ENCODE peak calls at places on chromosomes 3 and 15, in five cellular contexts. Y is K562, V is A549, Q is HepG2, Z is GM12878. H is an unnamed sample.

GRCh38 chr3:140470962-140471361 is 206.9 kb upstream of the TRIM42 start:
- DNase-seq in Y (no peak), V (no peak), Q (no peak), Z (no peak), H (no peak)

GRCh38 chr3:67937498-67938118 is 283.2 kb upstream of the SUCLG2 start:
- DNase-seq in Y (no peak), V (no peak), Q (no peak), Z (no peak), H (no peak)

GRCh38 chr3:69493157-69493556 is 107.3 kb upstream of the FRMD4B start:
- DNase-seq in Y (no peak), V (no peak), Q (no peak), Z (no peak), H (no peak)

GRCh38 chr3:72307438-72308105 is 522.6 kb upstream of the PROK2 start:
- DNase-seq in Y (no peak), V (no peak), Q (no peak), Z (no peak), H (no peak)

GRCh38 chr3:195770081-195770840 is 41.5 kb downstream of the MUC4 start:
- DNase-seq in Y (no peak), V (no peak), Q (no peak), Z (no peak), H (no peak)

GRCh38 chr15:38252481-38253311 is at the start of gene SPRED1:
- DNase-seq in Y (peak), V (no peak), Q (peak), Z (no peak), H (peak)

GRCh38 chr3:67593761-67594234 is 60.6 kb downstream of the SUCLG2 start:
- DNase-seq in Y (peak), V (peak), Q (peak), Z (no peak), H (peak)

GRCh38 chr3:150081084-150081483 is 110.4 kb upstream of the PFN2 start:
- DNase-seq in Y (no peak), V (no peak), Q (no peak), Z (no peak), H (no peak)

GRCh38 chr15:57772223-57772957 is 65.9 kb downstream of the POLR2M start:
- DNase-seq in Y (no peak), V (no peak), Q (no peak), Z (no peak), H (no peak)

GRCh38 chr3:3170998-3171397 is 8.5 kb downstream of the CRBN start:
- DNase-seq in Y (peak), V (peak), Q (no peak), Z (no peak), H (no peak)

GRCh38 chr3:18593231-18593630 is 168.1 kb upstream of the SATB1 start:
- DNase-seq in Y (no peak), V (no peak), Q (no peak), Z (no peak), H (no peak)

GRCh38 chr3:126422571-126423091 is 27.9 kb downstream of the CFAP100 start:
- DNase-seq in Y (no peak), V (no peak), Q (no peak), Z (no peak), H (no peak)

GRCh38 chr3:171245796-171246453 is 214.3 kb downstream of the TNIK start:
- DNase-seq in Y (no peak), V (no peak), Q (no peak), Z (no peak), H (no peak)

GRCh38 chr3:24306518-24306917 is 188.1 kb downstream of the THRB start:
- DNase-seq in Y (no peak), V (no peak), Q (no peak), Z (no peak), H (no peak)

GRCh38 chr3:177464392-177465225 is 267.3 kb upstream of the TBL1XR1 start:
- DNase-seq in Y (no peak), V (no peak), Q (no peak), Z (no peak), H (no peak)

GRCh38 chr15:65212097-65212496 is 824 bp upstream of the CILP start:
- DNase-seq in Y (peak), V (peak), Q (peak), Z (no peak), H (peak)

GRCh38 chr3:134608023-134608758 is 42.6 kb downstream of the KY start:
- DNase-seq in Y (no peak), V (no peak), Q (no peak), Z (no peak), H (no peak)

GRCh38 chr15:71806452-71806931 is 3.9 kb upstream of the NR2E3 start:
- DNase-seq in Y (no peak), V (peak), Q (no peak), Z (no peak), H (no peak)

GRCh38 chr3:196138927-196139680 is 57.2 kb upstream of the TFRC start:
- DNase-seq in Y (no peak), V (no peak), Q (no peak), Z (no peak), H (no peak)

GRCh38 chr15:68599153-68599545 is 20.4 kb downstream of the CORO2B start:
- DNase-seq in Y (no peak), V (no peak), Q (no peak), Z (no peak), H (no peak)

GRCh38 chr3:126959144-126959920 is 23.6 kb upstream of the PLXNA1 start:
- DNase-seq in Y (no peak), V (no peak), Q (no peak), Z (no peak), H (no peak)

GRCh38 chr15:73950479-73951043 is 24.3 kb downstream of the LOXL1 start:
- DNase-seq in Y (no peak), V (no peak), Q (no peak), Z (no peak), H (no peak)

GRCh38 chr3:102471001-102471400 is 36.2 kb downstream of the ZPLD1 start:
- DNase-seq in Y (no peak), V (no peak), Q (no peak), Z (no peak), H (peak)
- TF ChIP-seq MAX in Y (no peak), V (no peak), Q (no peak), Z (no peak), H (no peak)

GRCh38 chr15:79035111-79035601 is 55.4 kb downstream of the RASGRF1 start:
- DNase-seq in Y (no peak), V (no peak), Q (no peak), Z (peak), H (no peak)
- TF ChIP-seq CTCF in Y (peak), V (no peak), Q (no peak), Z (peak), H (no peak)

GRCh38 chr3:148714521-148714920 is 16.8 kb downstream of the AGTR1 start:
- DNase-seq in Y (no peak), V (no peak), Q (no peak), Z (no peak), H (no peak)
- TF ChIP-seq ESRRA in Y (no peak), V (no peak), Q (no peak), Z (no peak), H (no peak)

DNA sequence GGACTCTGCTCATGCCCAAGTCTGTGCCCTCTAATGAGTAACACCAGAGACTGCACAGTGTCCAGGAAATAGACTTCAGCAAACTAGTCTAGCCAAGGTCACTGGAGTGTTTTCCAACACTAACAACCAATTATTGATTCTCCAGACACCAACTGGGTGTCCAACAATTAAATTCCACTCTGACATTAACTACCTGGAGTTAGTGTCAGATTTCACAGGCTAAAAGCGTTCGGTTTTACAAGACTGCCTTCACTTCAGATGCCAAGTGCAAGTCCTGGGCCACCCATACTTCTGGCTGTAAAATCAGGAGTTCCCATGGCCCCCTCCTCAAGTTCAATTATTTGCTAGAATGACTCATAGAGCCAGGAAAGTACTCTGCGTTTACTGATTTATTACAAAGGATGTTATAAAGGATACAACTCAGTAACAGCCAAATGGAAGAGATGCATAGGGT is 20.8 kb upstream of the CFAP161 start:
- DNase-seq in Y (no peak), V (no peak), Q (no peak), Z (no peak), H (no peak)
- TF ChIP-seq MAX in Y (no peak), V (no peak), Q (no peak), Z (no peak), H (no peak)

GRCh38 chr3:25863011-25863415 is 73.1 kb downstream of the OXSM start:
- DNase-seq in Y (no peak), V (no peak), Q (no peak), Z (no peak), H (no peak)

GRCh38 chr3:25861566-25861965 is 71.7 kb downstream of the OXSM start:
- DNase-seq in Y (no peak), V (no peak), Q (no peak), Z (no peak), H (no peak)

DNA sequence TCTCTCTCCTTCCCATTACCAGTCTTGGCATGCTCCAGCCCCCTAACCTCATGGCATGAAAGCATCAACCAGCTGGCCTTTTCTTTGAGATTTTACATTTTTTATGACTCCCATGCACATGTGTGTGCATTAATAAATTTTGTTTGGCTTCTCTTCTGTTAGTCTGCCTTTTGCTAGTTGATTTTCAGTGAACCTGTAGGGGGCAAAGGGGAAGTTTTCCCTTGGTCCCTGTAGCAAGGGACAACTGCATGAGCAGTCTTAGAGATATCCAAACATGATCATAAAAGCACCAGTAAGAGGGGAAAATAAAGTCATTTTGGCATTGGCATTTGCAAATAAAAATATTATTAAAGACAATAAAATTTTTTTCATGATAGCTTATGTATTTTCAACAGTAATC is 73.7 kb downstream of the OXSM start:
- DNase-seq in Y (no peak), V (no peak), Q (no peak), Z (no peak), H (no peak)
- TF ChIP-seq CTCF in Y (peak), V (no peak), Q (no peak), Z (peak), H (no peak)

DNA sequence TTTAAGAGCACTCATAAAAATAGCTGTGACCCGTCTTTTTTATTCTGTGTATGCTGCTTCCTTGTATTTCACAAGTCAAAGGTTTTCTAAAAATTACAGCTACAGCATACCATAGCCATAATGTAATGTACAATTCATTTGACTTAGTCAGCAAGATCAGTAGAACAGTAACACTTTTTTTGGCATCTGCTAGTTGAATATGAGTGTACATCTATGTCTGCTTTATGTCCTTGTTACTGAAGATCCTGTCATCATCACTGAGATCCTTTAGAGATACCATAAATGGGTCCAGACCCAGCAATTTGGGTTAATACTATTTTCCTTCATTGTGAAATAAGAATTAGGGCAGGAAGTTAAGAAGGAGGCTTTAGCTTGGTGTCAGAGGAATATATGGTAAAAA is 42.2 kb downstream of the CMSS1 start:
- DNase-seq in Y (no peak), V (peak), Q (no peak), Z (no peak), H (no peak)
- TF ChIP-seq ESRRA in Y (no peak), V (no peak), Q (no peak), Z (no peak), H (no peak)

H was measured in WTC11.